ENCODE peak calls at places on chromosomes 5 and 9, in four cellular contexts. O is GM23338, Z is HCT116, A is GM23248. D is an unnamed sample. For H3K4me1, the result is how much of the 10 kb centered on the place peaks cover.

GRCh38 chr5:160188151-160188967 is 40.9 kb upstream of the FABP6 start:
- DNase-seq in Z (no peak), O (peak), A (peak), D (no peak)

GRCh38 chr5:137491121-137491520 is 8.0 kb downstream of the SPOCK1 start:
- DNase-seq in Z (no peak), O (no peak), A (peak), D (no peak)

GRCh38 chr9:34606908-34607307 is 5.0 kb downstream of the RPP25L start:
- DNase-seq in A (no peak), O (no peak), Z (no peak), D (no peak)

GRCh38 chr9:121640076-121640475 is 11.4 kb upstream of the DAB2IP start:
- DNase-seq in O (peak), A (peak), Z (no peak), D (peak)

GRCh38 chr5:10434392-10434791 is 7.3 kb upstream of the ROPN1L start:
- DNase-seq in Z (no peak), A (no peak), O (no peak), D (no peak)

GRCh38 chr5:155871623-155872022 is 455.3 kb upstream of the SGCD start:
- DNase-seq in A (no peak), Z (no peak), O (peak), D (no peak)

GRCh38 chr9:34310205-34310604 is 18.9 kb downstream of the KIF24 start:
- DNase-seq in O (no peak), Z (no peak), A (no peak), D (no peak)

GRCh38 chr5:113227798-113228197 is 207.0 kb downstream of the TSSK1B start:
- DNase-seq in A (no peak), Z (no peak), O (no peak), D (no peak)

GRCh38 chr9:133935328-133936040 is 56.6 kb downstream of the VAV2 start:
- DNase-seq in A (no peak), O (no peak), Z (no peak), D (no peak)

GRCh38 chr5:103808464-103809106 is 246.0 kb upstream of the NUDT12 start:
- DNase-seq in A (peak), O (peak), Z (peak), D (peak)

GRCh38 chr9:93451762-93452709 is 551 bp downstream of the FAM120A start:
- DNase-seq in Z (no peak), A (peak), O (peak), D (peak)

GRCh38 chr5:109126481-109126880 is 283.3 kb downstream of the PJA2 start:
- DNase-seq in O (no peak), A (no peak), Z (no peak), D (no peak)

GRCh38 chr5:112186401-112186990 is 232.6 kb downstream of the EPB41L4A start:
- DNase-seq in O (peak), A (peak), Z (peak), D (peak)

GRCh38 chr9:128160603-128160987 is 530 bp downstream of the BBLN start:
- DNase-seq in O (peak), A (peak), Z (no peak), D (peak)

GRCh38 chr5:135857630-135858311 is 23.3 kb downstream of the SLC25A48 start:
- DNase-seq in A (no peak), Z (no peak), O (no peak), D (no peak)

GRCh38 chr5:149957855-149958254 is 2.7 kb upstream of the SLC26A2 start:
- DNase-seq in O (no peak), Z (no peak), A (no peak), D (no peak)

GRCh38 chr9:33161011-33161588 is 6.0 kb downstream of the B4GALT1 start:
- DNase-seq in Z (peak), A (peak), O (no peak), D (no peak)

GRCh38 chr9:93950619-93951601 is 4.2 kb downstream of the BARX1 start:
- DNase-seq in O (peak), Z (no peak), A (peak), D (no peak)

DNA sequence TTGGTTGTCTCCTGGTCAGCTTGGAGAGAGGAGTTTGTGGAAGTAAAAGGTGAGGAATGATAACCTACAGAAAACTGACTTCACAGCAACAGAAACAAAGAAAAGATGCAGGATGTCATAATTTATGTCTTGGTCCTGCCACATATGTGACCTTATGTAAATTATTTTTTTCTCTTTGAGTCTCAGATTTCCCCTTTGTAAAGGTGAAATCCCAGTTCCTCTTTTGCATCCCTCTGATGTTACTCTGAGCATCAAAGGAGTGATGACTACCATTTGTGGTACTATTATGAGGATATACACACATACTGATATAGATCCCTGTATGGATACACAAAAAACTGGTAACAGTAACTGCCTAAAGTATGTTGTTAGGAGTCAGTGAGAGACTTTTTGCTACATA is 1.4 kb upstream of the THG1L start:
- DNase-seq in O (no peak), A (no peak), Z (no peak), D (no peak)
- H2AFZ ChIP-seq in O (no peak), A (no peak), Z (no peak), D (no peak)

DNA sequence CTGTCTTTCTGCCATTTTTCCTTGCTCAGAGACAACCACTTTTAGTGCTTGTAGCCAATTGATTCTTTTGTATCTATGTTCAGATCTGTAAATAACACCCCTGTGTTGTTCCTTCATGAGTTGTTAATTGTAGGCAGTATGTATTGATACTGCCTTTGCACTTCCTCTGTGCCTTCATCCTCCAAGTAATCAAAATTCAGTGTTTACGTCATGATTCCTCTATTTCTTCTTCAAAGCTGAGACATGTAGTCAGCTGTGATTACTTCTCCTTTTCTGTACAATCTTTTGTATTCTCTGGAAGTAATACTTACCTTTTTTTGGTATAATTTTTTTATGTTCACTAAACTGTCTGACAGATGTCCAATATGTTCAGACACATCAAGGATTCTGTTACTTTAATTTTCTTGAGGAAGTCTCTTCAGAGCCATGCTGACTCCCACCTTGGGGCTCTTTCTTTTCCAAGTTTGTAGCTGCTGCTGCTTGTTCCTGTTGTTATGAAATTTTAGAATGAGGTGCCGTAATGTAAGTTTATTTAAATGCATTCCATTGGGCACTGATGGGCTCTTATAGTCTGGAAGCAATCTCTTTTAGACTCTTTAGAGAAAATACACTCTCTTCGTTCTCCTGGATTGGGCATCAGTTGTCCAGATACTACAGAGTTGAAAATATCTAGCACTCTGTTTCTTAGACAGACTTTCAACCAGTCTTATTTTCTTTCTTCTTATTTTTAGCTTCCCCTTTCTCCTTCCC is 30.5 kb upstream of the LRRC70 start:
- DNase-seq in A (no peak), O (no peak), Z (no peak), D (no peak)
- H3K4me1 ChIP-seq in A (under half), O (under half), Z (under half), D (under half)

GRCh38 chr9:130023147-130023787 is 19.7 kb downstream of the FNBP1 start:
- DNase-seq in O (no peak), A (no peak), Z (no peak), D (no peak)
- H2AFZ ChIP-seq in O (no peak), A (no peak), Z (no peak), D (no peak)

DNA sequence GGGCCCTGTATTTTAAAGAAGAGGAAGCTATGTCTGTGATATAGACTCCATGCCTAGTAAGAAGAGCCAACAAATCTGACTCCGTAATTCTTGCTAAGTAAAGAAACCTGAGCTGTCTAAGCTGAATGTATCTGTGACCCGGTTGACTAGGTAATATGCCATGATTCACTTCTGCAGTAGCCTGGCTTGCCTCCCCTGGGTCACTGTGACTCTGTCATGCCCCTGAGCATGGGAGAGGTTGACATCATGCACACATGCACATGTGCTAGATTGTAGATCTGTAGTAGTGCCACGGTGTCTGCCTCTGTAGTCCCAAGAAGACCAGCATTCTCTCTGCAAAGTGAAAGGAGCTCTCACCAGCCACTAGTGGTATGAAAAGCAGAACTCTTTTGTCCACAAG is 9.1 kb downstream of the SLC22A5 start:
- DNase-seq in A (peak), Z (no peak), O (no peak), D (no peak)
- H3K4me1 ChIP-seq in A (under half), Z (under half), O (under half), D (under half)

GRCh38 chr9:22537721-22538120 is 91.1 kb downstream of the DMRTA1 start:
- DNase-seq in A (no peak), Z (no peak), O (no peak), D (no peak)

DNA sequence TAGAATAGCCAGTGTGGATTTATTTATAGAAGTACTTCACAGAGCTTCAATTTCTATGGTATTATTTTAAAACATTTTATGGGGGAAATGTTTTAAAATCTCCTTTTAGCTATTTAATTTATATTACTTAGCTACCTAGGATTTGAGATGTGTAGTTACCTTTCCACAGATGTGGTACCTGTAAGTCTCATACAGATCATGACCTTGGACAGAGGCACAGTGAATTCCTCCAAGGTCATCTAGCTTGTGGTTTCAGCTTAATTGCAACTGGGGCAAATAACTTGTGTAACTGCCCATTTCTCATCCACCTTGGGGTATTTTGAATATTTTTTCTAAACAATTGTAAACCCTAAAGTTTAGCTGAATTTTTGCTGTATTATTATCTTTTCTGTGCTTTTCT is 89.2 kb downstream of the DMRTA1 start:
- DNase-seq in A (no peak), Z (no peak), O (no peak), D (no peak)
- H2AFZ ChIP-seq in A (no peak), Z (no peak), O (no peak), D (no peak)

DNA sequence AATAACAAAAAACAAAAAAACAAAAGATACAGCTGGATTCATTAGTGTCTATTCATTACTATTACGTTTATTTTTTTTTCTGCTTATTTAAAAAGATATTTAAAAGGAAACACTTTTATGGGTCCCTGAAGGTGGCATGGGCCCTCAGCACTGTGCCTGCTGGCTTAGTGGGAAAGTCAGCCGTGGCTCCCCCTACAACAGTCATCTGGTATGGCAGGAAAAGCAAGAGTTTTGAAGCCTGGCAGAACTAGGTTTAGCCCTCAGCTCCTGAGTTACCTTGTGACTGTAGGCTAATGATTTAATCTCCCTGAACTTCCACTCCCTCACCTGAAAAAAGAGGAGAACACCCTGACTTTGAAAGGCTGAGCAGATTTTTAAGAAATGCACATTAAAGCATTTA is 135.6 kb downstream of the GOLPH3 start:
- DNase-seq in Z (no peak), O (no peak), A (no peak), D (no peak)
- H3K4me1 ChIP-seq in Z (under half), O (under half), A (under half), D (under half)

GRCh38 chr5:139385061-139385889 is 2.2 kb upstream of the SLC23A1 start:
- DNase-seq in O (no peak), Z (no peak), A (peak), D (peak)

GRCh38 chr5:139386039-139386438 is 2.9 kb upstream of the SLC23A1 start:
- DNase-seq in O (no peak), Z (no peak), A (no peak), D (peak)

GRCh38 chr5:139383993-139384590 is 995 bp upstream of the SLC23A1 start:
- DNase-seq in A (no peak), Z (no peak), O (no peak), D (no peak)

GRCh38 chr5:139383275-139383992 is at the start of gene SLC23A1:
- DNase-seq in O (no peak), Z (no peak), A (peak), D (no peak)

DNA sequence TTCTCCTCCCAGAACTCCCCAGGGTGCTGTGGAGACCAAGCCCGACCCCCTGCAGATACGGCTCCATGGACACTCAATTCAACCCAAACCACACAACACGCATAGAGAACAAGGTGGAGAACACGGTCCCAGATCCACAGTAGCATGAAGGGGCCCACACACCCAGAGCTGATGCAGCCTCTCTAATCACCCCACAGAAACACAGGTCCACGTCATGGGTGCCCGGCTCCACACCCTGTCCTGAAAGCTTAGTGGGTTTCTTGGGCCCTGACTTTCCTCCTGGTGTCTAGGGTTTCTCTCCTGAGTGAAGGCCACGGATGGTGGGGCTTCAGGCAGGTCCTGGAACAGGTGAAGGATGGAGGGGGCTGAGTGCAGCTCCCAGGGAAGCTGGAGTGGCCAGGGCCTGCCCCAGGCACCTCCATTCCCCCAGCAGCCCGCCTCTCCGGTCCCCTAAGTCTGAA is 1.5 kb upstream of the SLC23A1 start:
- DNase-seq in A (no peak), O (no peak), Z (no peak), D (no peak)
- H2AFZ ChIP-seq in A (peak), O (no peak), Z (no peak), D (no peak)